ENCODE peak calls at places on chromosomes 11 and 22, in five cellular contexts. E is chondrocyte, U is aorta, D is HFFc6, T is left colon. Z is an unnamed sample.

GRCh38 chr11:116439480-116439759 is 333.4 kb downstream of the BUD13 start:
- DNase-seq in T (no peak), E (no peak), U (no peak), D (no peak), Z (no peak)

GRCh38 chr11:47271328-47271727 is 1.4 kb downstream of the MADD start:
- DNase-seq in T (no peak), D (no peak), E (no peak), U (no peak), Z (no peak)

GRCh38 chr22:46998346-46998745 is 235.9 kb downstream of the TBC1D22A start:
- DNase-seq in T (no peak), D (no peak), E (no peak), U (no peak), Z (no peak)

GRCh38 chr11:132895340-132895739 is 637.0 kb downstream of the OPCML start:
- DNase-seq in D (no peak), U (no peak), E (no peak), T (no peak), Z (no peak)

GRCh38 chr11:123351375-123351774 is 78.7 kb upstream of the GRAMD1B start:
- DNase-seq in T (no peak), D (no peak), U (no peak), E (no peak), Z (no peak)

GRCh38 chr11:115301029-115301428 is 203.2 kb downstream of the CADM1 start:
- DNase-seq in E (no peak), D (no peak), U (no peak), T (no peak), Z (no peak)

GRCh38 chr11:100631316-100631715 is 55.8 kb upstream of the ARHGAP42 start:
- DNase-seq in D (no peak), E (no peak), T (no peak), U (no peak), Z (no peak)

GRCh38 chr11:122093731-122094130 is 22.3 kb downstream of the BLID start:
- DNase-seq in T (no peak), D (peak), E (no peak), U (no peak), Z (no peak)

GRCh38 chr11:74279256-74279655 is 32.2 kb downstream of the P4HA3 start:
- DNase-seq in D (no peak), T (no peak), E (no peak), U (no peak), Z (no peak)

GRCh38 chr11:61870429-61871039 is 20.8 kb downstream of the FADS3 start:
- DNase-seq in D (no peak), E (no peak), T (no peak), U (no peak), Z (no peak)

GRCh38 chr11:70597751-70598377 is 199.5 kb downstream of the CTTN start:
- DNase-seq in U (no peak), T (no peak), D (no peak), E (no peak), Z (no peak)

Z was measured in left lung.